ENCODE peak calls at places on chromosomes 7 and 10, in five cellular contexts. One of them, this sample, is unnamed.

GRCh38 chr7:124575181-124575580 is 190.4 kb downstream of the GPR37 start:
- DNase-seq in EH: no peak
- DNase-seq in GM23248: no peak
- DNase-seq in AG09319: no peak
- DNase-seq in effector memory CD4-positive, alpha-beta T cell: no peak
- DNase-seq in this sample: no peak

GRCh38 chr10:48533951-48534720 is 70.7 kb downstream of the ARHGAP22 start:
- DNase-seq in EH: peak
- DNase-seq in GM23248: peak
- DNase-seq in AG09319: peak
- DNase-seq in effector memory CD4-positive, alpha-beta T cell: no peak
- DNase-seq in this sample: no peak

GRCh38 chr10:29184601-29185000 is 104.3 kb upstream of the LYZL1 start:
- DNase-seq in EH: no peak
- DNase-seq in GM23248: no peak
- DNase-seq in AG09319: no peak
- DNase-seq in effector memory CD4-positive, alpha-beta T cell: no peak
- DNase-seq in this sample: no peak

GRCh38 chr10:23980054-23980453 is 228.9 kb upstream of the KIAA1217 start:
- DNase-seq in EH: no peak
- DNase-seq in GM23248: no peak
- DNase-seq in AG09319: no peak
- DNase-seq in effector memory CD4-positive, alpha-beta T cell: no peak
- DNase-seq in this sample: no peak

GRCh38 chr7:103752995-103753394 is 236.5 kb downstream of the RELN start:
- DNase-seq in EH: peak
- DNase-seq in GM23248: peak
- DNase-seq in AG09319: no peak
- DNase-seq in effector memory CD4-positive, alpha-beta T cell: no peak
- DNase-seq in this sample: no peak

GRCh38 chr10:6494934-6495592 is 85.0 kb downstream of the PRKCQ start:
- DNase-seq in EH: no peak
- DNase-seq in GM23248: peak
- DNase-seq in AG09319: no peak
- DNase-seq in effector memory CD4-positive, alpha-beta T cell: peak
- DNase-seq in this sample: no peak

GRCh38 chr10:44459677-44460076 is 74.8 kb upstream of the CXCL12 start:
- DNase-seq in EH: no peak
- DNase-seq in GM23248: no peak
- DNase-seq in AG09319: no peak
- DNase-seq in effector memory CD4-positive, alpha-beta T cell: no peak
- DNase-seq in this sample: no peak

GRCh38 chr10:24215603-24216002 is 6.7 kb downstream of the KIAA1217 start:
- DNase-seq in EH: no peak
- DNase-seq in GM23248: no peak
- DNase-seq in AG09319: no peak
- DNase-seq in effector memory CD4-positive, alpha-beta T cell: no peak
- DNase-seq in this sample: no peak

GRCh38 chr7:360454-361100 is 70.6 kb downstream of the FOXL3 start:
- DNase-seq in EH: no peak
- DNase-seq in GM23248: no peak
- DNase-seq in AG09319: no peak
- DNase-seq in effector memory CD4-positive, alpha-beta T cell: no peak
- DNase-seq in this sample: no peak

GRCh38 chr10:45809829-45810228 is 37.5 kb downstream of the AGAP4 start:
- DNase-seq in EH: peak
- DNase-seq in GM23248: no peak
- DNase-seq in AG09319: no peak
- DNase-seq in effector memory CD4-positive, alpha-beta T cell: no peak
- DNase-seq in this sample: no peak

GRCh38 chr7:64946772-64947171 is 43.7 kb downstream of the ZNF273 start:
- DNase-seq in EH: no peak
- DNase-seq in GM23248: peak
- DNase-seq in AG09319: no peak
- DNase-seq in effector memory CD4-positive, alpha-beta T cell: no peak
- DNase-seq in this sample: peak

GRCh38 chr10:79399242-79399831 is 46.1 kb downstream of the ZCCHC24 start:
- DNase-seq in EH: peak
- DNase-seq in GM23248: peak
- DNase-seq in AG09319: peak
- DNase-seq in effector memory CD4-positive, alpha-beta T cell: no peak
- DNase-seq in this sample: peak

GRCh38 chr10:95661818-95662217 is 5.3 kb upstream of the ALDH18A1 start:
- DNase-seq in EH: no peak
- DNase-seq in GM23248: no peak
- DNase-seq in AG09319: no peak
- DNase-seq in effector memory CD4-positive, alpha-beta T cell: no peak
- DNase-seq in this sample: no peak

GRCh38 chr7:157073949-157074624 is 63.6 kb upstream of the MNX1 start:
- DNase-seq in EH: no peak
- DNase-seq in GM23248: no peak
- DNase-seq in AG09319: no peak
- DNase-seq in effector memory CD4-positive, alpha-beta T cell: no peak
- DNase-seq in this sample: no peak

GRCh38 chr10:70872281-70872680 is 16.1 kb downstream of the PCBD1 start:
- DNase-seq in EH: no peak
- DNase-seq in GM23248: no peak
- DNase-seq in AG09319: no peak
- DNase-seq in effector memory CD4-positive, alpha-beta T cell: no peak
- DNase-seq in this sample: no peak

GRCh38 chr10:42878821-42879195 is 96.2 kb downstream of the BMS1 start:
- DNase-seq in EH: no peak
- DNase-seq in GM23248: no peak
- DNase-seq in AG09319: no peak
- DNase-seq in effector memory CD4-positive, alpha-beta T cell: no peak
- DNase-seq in this sample: no peak

GRCh38 chr10:31605846-31606543 is 287.0 kb downstream of the ZEB1 start:
- DNase-seq in EH: no peak
- DNase-seq in GM23248: no peak
- DNase-seq in AG09319: no peak
- DNase-seq in effector memory CD4-positive, alpha-beta T cell: no peak
- DNase-seq in this sample: no peak

GRCh38 chr10:93261089-93261488 is 187.4 kb downstream of the CYP26A1 start:
- DNase-seq in EH: no peak
- DNase-seq in GM23248: no peak
- DNase-seq in AG09319: no peak
- DNase-seq in effector memory CD4-positive, alpha-beta T cell: no peak
- DNase-seq in this sample: no peak

GRCh38 chr7:155215576-155216325 is 81.9 kb upstream of the INSIG1 start:
- DNase-seq in EH: no peak
- DNase-seq in GM23248: no peak
- DNase-seq in AG09319: no peak
- DNase-seq in effector memory CD4-positive, alpha-beta T cell: no peak
- DNase-seq in this sample: no peak

GRCh38 chr7:120274482-120274881 is 1.5 kb downstream of the KCND2 start:
- DNase-seq in EH: no peak
- DNase-seq in GM23248: no peak
- DNase-seq in AG09319: no peak
- DNase-seq in effector memory CD4-positive, alpha-beta T cell: no peak
- DNase-seq in this sample: no peak

GRCh38 chr10:11663763-11664555 is 52.5 kb upstream of the USP6NL start:
- DNase-seq in EH: no peak
- DNase-seq in GM23248: no peak
- DNase-seq in AG09319: no peak
- DNase-seq in effector memory CD4-positive, alpha-beta T cell: no peak
- DNase-seq in this sample: no peak

GRCh38 chr10:95474228-95475002 is 86.8 kb downstream of the SORBS1 start:
- DNase-seq in EH: peak
- DNase-seq in GM23248: peak
- DNase-seq in AG09319: no peak
- DNase-seq in effector memory CD4-positive, alpha-beta T cell: no peak
- DNase-seq in this sample: no peak

GRCh38 chr7:80883188-80884025 is 35.4 kb downstream of the SEMA3C start:
- DNase-seq in EH: peak
- DNase-seq in GM23248: peak
- DNase-seq in AG09319: peak
- DNase-seq in effector memory CD4-positive, alpha-beta T cell: no peak
- DNase-seq in this sample: no peak

GRCh38 chr7:9939171-9939570 is 1034.5 kb upstream of the PHF14 start:
- DNase-seq in EH: no peak
- DNase-seq in GM23248: no peak
- DNase-seq in AG09319: no peak
- DNase-seq in effector memory CD4-positive, alpha-beta T cell: no peak
- DNase-seq in this sample: no peak

GRCh38 chr7:114718861-114719260 is 203.0 kb upstream of the MDFIC start:
- DNase-seq in EH: no peak
- DNase-seq in GM23248: no peak
- DNase-seq in AG09319: no peak
- DNase-seq in effector memory CD4-positive, alpha-beta T cell: no peak
- DNase-seq in this sample: no peak

This sample was measured in head of caudate nucleus.